ENCODE peak calls at places on chromosomes 11 and 22, in ten cellular contexts. K is Panc1; V is mucosa of descending colon; Q is endothelial cell of umbilical vein; R is thoracic aorta; M is tibial artery; X is psoas muscle; P is CD4-positive, alpha-beta memory T cell; F is stomach; I is astrocyte. A is an unnamed sample. For H3K36me3, the result is how much of the 10 kb centered on the place peaks cover.

GRCh38 chr11:113470233-113470632 is 5.0 kb downstream of the DRD2 start:
- DNase-seq in P (no peak), K (no peak), Q (no peak), X (no peak), M (no peak), I (no peak), V (no peak), R (no peak), F (no peak), A (no peak)

GRCh38 chr11:70733327-70734325 is 335.3 kb downstream of the CTTN start:
- DNase-seq in I (no peak), V (peak), K (no peak), F (no peak), Q (no peak), R (no peak), M (no peak), X (no peak), P (no peak), A (no peak)

GRCh38 chr11:65014146-65014960 is at the start of gene ARL2:
- DNase-seq in F (peak), K (no peak), V (no peak), I (no peak), R (no peak), P (peak), X (no peak), Q (no peak), M (no peak), A (peak)

GRCh38 chr11:112042161-112042960 is 17.2 kb downstream of the DLAT start:
- DNase-seq in M (no peak), I (peak), P (no peak), R (no peak), V (no peak), X (no peak), K (no peak), Q (peak), F (no peak), A (no peak)

GRCh38 chr22:21736084-21736642 is 569 bp upstream of the YPEL1 start:
- DNase-seq in M (no peak), R (no peak), Q (no peak), K (no peak), V (no peak), I (no peak), F (no peak), P (no peak), X (no peak), A (no peak)

GRCh38 chr22:47372596-47373385 is 610.3 kb downstream of the TBC1D22A start:
- DNase-seq in M (peak), V (no peak), X (no peak), I (no peak), K (no peak), P (no peak), Q (no peak), F (peak), R (no peak), A (no peak)

GRCh38 chr22:29219881-29220670 is 14.4 kb downstream of the EMID1 start:
- DNase-seq in Q (no peak), I (no peak), X (no peak), V (no peak), R (no peak), K (no peak), F (peak), P (no peak), M (no peak), A (no peak)

GRCh38 chr11:34051349-34052035 is at the start of gene CAPRIN1:
- DNase-seq in P (peak), Q (peak), K (peak), R (peak), X (peak), F (peak), M (peak), V (peak), I (peak), A (peak)

GRCh38 chr11:100557830-100558611 is 129.1 kb upstream of the ARHGAP42 start:
- DNase-seq in I (peak), P (no peak), K (no peak), M (no peak), Q (no peak), X (no peak), R (no peak), V (no peak), F (no peak), A (no peak)

GRCh38 chr22:31250740-31251330 is 38.7 kb downstream of the LIMK2 start:
- DNase-seq in K (no peak), Q (no peak), X (no peak), R (no peak), V (no peak), F (no peak), M (no peak), I (no peak), P (no peak), A (no peak)

GRCh38 chr11:130359419-130359818 is 44.7 kb upstream of the ZBTB44 start:
- DNase-seq in M (no peak), P (no peak), I (no peak), V (no peak), R (no peak), K (no peak), X (no peak), F (no peak), Q (no peak), A (no peak)

GRCh38 chr11:74397531-74398243 is 546 bp downstream of the PGM2L1 start:
- DNase-seq in K (no peak), X (peak), I (peak), R (no peak), F (peak), P (peak), Q (peak), M (no peak), V (peak), A (peak)

GRCh38 chr11:11937957-11938356 is 70.5 kb downstream of the DKK3 start:
- DNase-seq in K (peak), X (no peak), P (no peak), R (no peak), I (no peak), V (no peak), Q (no peak), M (no peak), F (no peak), A (no peak)

GRCh38 chr11:86952221-86952875 is 2.8 kb downstream of the FZD4 start:
- DNase-seq in Q (peak), V (no peak), R (no peak), X (no peak), I (peak), M (no peak), P (no peak), K (no peak), F (no peak), A (no peak)

GRCh38 chr11:34599406-34599901 is 21.4 kb upstream of the EHF start:
- DNase-seq in F (no peak), K (no peak), I (peak), R (no peak), V (no peak), M (no peak), P (no peak), Q (peak), X (no peak), A (no peak)

GRCh38 chr11:109046284-109046992 is 375.6 kb upstream of the C11orf87 start:
- DNase-seq in I (no peak), K (no peak), P (no peak), V (no peak), X (no peak), R (no peak), M (no peak), Q (no peak), F (no peak), A (no peak)

GRCh38 chr11:34825670-34826383 is 90.4 kb downstream of the APIP start:
- DNase-seq in M (no peak), X (no peak), K (no peak), I (no peak), Q (no peak), V (peak), F (peak), R (no peak), P (no peak), A (no peak)

GRCh38 chr11:13009921-13010736 is 1.0 kb downstream of the RASSF10 start:
- DNase-seq in P (no peak), R (no peak), I (peak), F (peak), V (peak), K (no peak), M (no peak), Q (peak), X (peak), A (no peak)

GRCh38 chr11:10208045-10208674 is 85.9 kb downstream of the SBF2 start:
- DNase-seq in Q (peak), R (no peak), M (no peak), X (no peak), F (no peak), K (peak), V (no peak), I (peak), P (peak), A (peak)

GRCh38 chr11:81033779-81034550 is 1593.1 kb upstream of the TENM4 start:
- DNase-seq in F (no peak), V (no peak), M (no peak), X (no peak), R (no peak), I (no peak), P (no peak), Q (no peak), K (no peak), A (no peak)

GRCh38 chr11:1460396-1460795 is 26.2 kb downstream of the MOB2 start:
- DNase-seq in R (peak), K (no peak), M (peak), I (no peak), V (no peak), F (peak), Q (no peak), P (no peak), X (peak), A (no peak)

GRCh38 chr22:19871845-19872778 is 17.4 kb upstream of the GNB1L start:
- DNase-seq in I (no peak), V (peak), M (peak), K (no peak), Q (no peak), R (peak), X (no peak), P (no peak), F (no peak), A (no peak)

GRCh38 chr11:91932151-91932821 is 292.3 kb upstream of the FAT3 start:
- DNase-seq in K (no peak), V (no peak), Q (no peak), I (peak), X (peak), P (no peak), F (no peak), M (no peak), R (no peak), A (no peak)

DNA sequence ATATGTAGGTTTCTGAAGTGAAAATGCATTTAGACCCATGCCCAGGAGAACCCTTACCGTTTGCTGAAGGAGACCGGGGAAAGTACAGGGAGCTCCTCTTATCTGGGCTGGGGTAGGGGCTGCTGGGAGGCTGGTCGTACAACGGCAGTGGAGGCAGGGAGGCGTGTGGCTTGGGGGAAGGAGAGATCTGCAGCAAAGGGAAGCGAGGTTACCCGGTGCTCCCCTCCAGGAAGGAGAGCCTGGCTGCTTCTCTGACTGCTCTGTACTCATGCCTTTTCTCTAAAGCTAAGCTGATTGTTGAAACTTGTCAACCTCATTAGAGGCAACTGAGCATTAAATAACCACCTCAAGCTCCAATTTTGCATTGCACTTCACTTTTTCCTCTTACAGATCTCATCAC is 27.2 kb downstream of the ATG16L2 start:
- DNase-seq in M (no peak), I (no peak), X (no peak), Q (no peak), F (no peak), R (no peak), V (no peak), K (no peak), P (no peak), A (no peak)
- H3K36me3 ChIP-seq in M (half or more), I (under half), X (half or more), Q (under half), F (half or more), R (under half), V (under half), K (under half), P (under half), A (under half)

DNA sequence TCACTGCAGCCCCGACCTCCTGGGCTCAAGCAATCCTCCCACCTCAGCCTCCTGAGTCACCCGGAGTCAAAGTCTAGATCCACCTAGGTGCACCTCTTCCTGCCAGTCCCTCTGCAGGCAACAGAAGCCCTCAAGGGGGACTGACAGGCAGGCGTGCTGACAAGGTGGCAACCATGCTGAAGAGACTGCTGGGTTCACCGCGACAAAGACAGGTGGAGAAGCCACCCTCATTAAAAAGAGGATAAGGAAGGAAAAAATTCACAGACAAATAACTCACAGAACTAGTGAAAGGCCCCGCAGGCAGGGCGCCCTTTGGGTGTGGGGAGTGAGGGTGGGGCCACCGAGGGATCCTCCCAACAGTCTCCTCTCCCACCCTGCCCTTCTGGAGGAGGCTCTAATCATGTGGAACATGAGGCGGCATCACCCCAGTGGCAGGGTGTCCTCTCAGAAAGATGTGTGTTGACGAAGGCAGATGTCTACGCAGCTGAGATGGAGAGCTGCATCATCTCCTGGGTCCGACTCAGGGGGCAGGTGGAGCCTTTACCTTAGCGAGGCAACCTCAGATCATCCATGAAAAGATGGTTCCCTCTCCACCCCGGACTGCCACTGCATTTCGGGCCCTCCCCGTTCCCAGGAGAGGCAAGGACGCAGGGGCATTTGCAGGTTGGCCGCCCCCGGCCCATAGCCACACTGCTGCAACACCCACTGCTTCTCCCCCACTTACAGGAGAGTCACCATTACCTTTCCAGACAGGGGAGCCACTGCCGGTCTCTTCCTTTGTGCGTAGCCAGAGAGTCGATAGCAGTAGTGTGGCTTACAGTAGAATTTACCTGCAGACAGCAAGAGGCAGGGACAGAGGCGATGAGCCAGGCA is 91.2 kb upstream of the BID start:
- DNase-seq in V (no peak), R (no peak), M (no peak), F (no peak), X (no peak), I (no peak), Q (no peak), K (no peak), P (no peak), A (no peak)
- H3K36me3 ChIP-seq in V (under half), R (under half), M (half or more), F (half or more), X (half or more), I (under half), Q (under half), K (under half), P (under half), A (under half)

GRCh38 chr22:40416636-40417035 is 46.2 kb downstream of the SGSM3 start:
- DNase-seq in R (no peak), V (no peak), P (no peak), M (no peak), X (no peak), K (no peak), F (no peak), Q (no peak), I (no peak), A (no peak)
- H3K36me3 ChIP-seq in R (half or more), V (under half), P (under half), M (half or more), X (half or more), K (under half), F (half or more), Q (under half), I (under half), A (under half)

DNA sequence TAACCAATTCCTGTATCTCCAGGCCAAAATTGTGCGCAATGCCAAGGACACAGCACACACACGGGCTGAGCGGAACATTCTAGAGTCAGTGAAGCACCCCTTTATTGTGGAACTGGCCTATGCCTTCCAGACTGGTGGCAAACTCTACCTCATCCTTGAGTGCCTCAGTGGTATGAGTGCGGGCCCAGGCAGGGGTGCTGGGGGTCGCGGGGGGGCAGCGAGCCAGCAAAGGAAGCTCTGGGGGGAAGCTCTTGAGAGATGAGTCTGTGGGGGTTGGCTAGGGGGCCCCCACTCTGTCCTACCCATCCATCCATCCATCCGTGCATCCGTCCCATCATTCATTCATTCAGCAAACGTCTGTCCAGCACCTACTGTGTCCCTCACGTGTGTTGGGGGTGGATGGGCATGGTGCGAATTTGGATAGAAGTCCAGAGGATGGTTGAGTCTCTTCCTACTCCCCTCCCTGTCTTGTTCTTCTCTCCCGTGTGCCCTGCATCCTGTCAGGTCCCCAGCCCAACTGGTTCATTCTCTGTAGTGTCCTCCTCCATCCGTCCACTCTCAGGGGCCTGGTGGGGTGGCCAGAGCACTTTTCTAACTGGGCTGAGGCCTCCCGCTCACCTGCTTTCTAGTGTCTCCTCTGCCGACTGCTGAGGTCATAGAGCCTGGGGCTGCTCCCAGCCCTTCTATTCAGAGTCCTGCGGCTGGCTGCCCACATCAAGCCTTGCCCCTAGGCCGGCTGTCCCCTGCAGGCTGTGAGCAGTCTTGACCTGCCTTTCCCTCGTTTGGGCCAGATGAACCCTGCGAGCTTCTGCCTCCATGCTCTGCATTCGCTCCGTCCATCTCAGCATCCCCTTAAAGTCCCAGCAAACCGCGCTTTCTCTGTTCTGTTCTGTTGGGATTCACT is 3.3 kb downstream of the RPS6KB2 start:
- DNase-seq in K (no peak), I (no peak), M (no peak), V (no peak), Q (no peak), P (no peak), R (no peak), F (no peak), X (no peak), A (no peak)
- H3K36me3 ChIP-seq in K (under half), I (under half), M (half or more), V (under half), Q (under half), P (under half), R (under half), F (half or more), X (half or more), A (half or more)

GRCh38 chr11:16780146-16780545 is 41.7 kb downstream of the C11orf58 start:
- DNase-seq in F (no peak), P (no peak), R (no peak), M (peak), Q (no peak), X (no peak), K (no peak), I (no peak), V (no peak), A (no peak)

GRCh38 chr11:16778286-16778685 is 39.8 kb downstream of the C11orf58 start:
- DNase-seq in V (no peak), M (peak), F (peak), Q (no peak), P (no peak), X (no peak), I (no peak), R (no peak), K (no peak), A (no peak)

GRCh38 chr11:16778876-16779275 is 40.4 kb downstream of the C11orf58 start:
- DNase-seq in M (peak), Q (no peak), F (peak), I (no peak), P (no peak), X (no peak), R (no peak), V (no peak), K (no peak), A (no peak)

GRCh38 chr11:16780698-16781550 is 42.5 kb downstream of the C11orf58 start:
- DNase-seq in F (peak), V (no peak), Q (no peak), R (no peak), I (no peak), X (no peak), P (no peak), M (peak), K (no peak), A (no peak)

GRCh38 chr11:16779436-16779835 is 41.0 kb downstream of the C11orf58 start:
- DNase-seq in X (no peak), I (no peak), Q (no peak), K (no peak), M (peak), R (no peak), V (peak), F (peak), P (no peak), A (no peak)
- H3K36me3 ChIP-seq in X (under half), I (under half), Q (under half), K (under half), M (under half), R (under half), V (under half), F (under half), P (under half), A (under half)

A was measured in naive thymus-derived CD4-positive, alpha-beta T cell.